ENCODE peak calls at places on chromosomes 6 and 20, in seven cellular contexts. N is astrocyte of the cerebellum; Z is stimulated activated naive CD4-positive, alpha-beta T cell; Y is stimulated activated CD8-positive, alpha-beta memory T cell treated with anti-CD3 and anti-CD28 coated beads, Interleukin-2, amount 100 ng/mL, for 48 hours; S is NCI-H774; G is KBM-7; H is NCI-H1105 treated with DMSO at 0.1 percent for 48 hours. M is an unnamed sample.

GRCh38 chr6:36131517-36132220 is 1.4 kb downstream of the MAPK13 start:
- DNase-seq in H (peak; percentile 89), G (peak; percentile 30), S (peak; percentile 72), Y (peak; percentile 24), N (no peak), Z (peak; percentile 39), M (no peak)

GRCh38 chr6:21942910-21943309 is 349.4 kb downstream of the SOX4 start:
- DNase-seq in Z (no peak), N (no peak), H (no peak), S (no peak), Y (no peak), G (no peak), M (no peak)

GRCh38 chr6:31794294-31794865 is 1.2 kb downstream of the VARS1 start:
- DNase-seq in Y (no peak), H (no peak), N (no peak), S (no peak), Z (no peak), G (peak; percentile 55), M (no peak)

GRCh38 chr6:94862116-94862515 is 715.2 kb upstream of the MANEA start:
- DNase-seq in S (no peak), G (no peak), H (no peak), N (no peak), Z (no peak), Y (no peak), M (no peak)

GRCh38 chr20:4150095-4150492 is 134.7 kb upstream of the RNF24 start:
- DNase-seq in N (no peak), H (no peak), G (no peak), Z (no peak), Y (no peak), S (no peak), M (no peak)

GRCh38 chr6:14217728-14218637 is 100.4 kb downstream of the CD83 start:
- DNase-seq in N (no peak), Y (no peak), G (no peak), H (no peak), S (peak; percentile 90), Z (no peak), M (no peak)

GRCh38 chr6:69796081-69796626 is 656 bp downstream of the LMBRD1 start:
- DNase-seq in Y (peak; percentile 3), H (peak; percentile 76), Z (peak; percentile 59), N (peak; percentile 11), S (peak; percentile 83), G (peak; percentile 55), M (peak; percentile 64)

GRCh38 chr6:27651371-27651732 is 178.4 kb upstream of the ZNF184 start:
- DNase-seq in H (peak; percentile 15), Z (no peak), Y (no peak), S (peak; percentile 23), G (no peak), N (no peak), M (no peak)

GRCh38 chr6:7922596-7922995 is 12.0 kb upstream of the TXNDC5 start:
- DNase-seq in N (peak; percentile 35), Z (no peak), H (no peak), S (no peak), Y (no peak), G (no peak), M (no peak)

GRCh38 chr20:19880256-19881079 is 122.4 kb downstream of the RIN2 start:
- DNase-seq in Y (no peak), N (no peak), G (no peak), Z (no peak), S (no peak), H (no peak), M (peak; percentile 20)

M was measured in prostate gland.